ENCODE peak calls at places on chromosomes 4 and X, in eight cellular contexts. P is non-pigmented ciliary epithelial cell; C is hypothalamus; Z is activated CD4-positive, alpha-beta T cell treated with anti-CD3 and anti-CD28 coated beads for 1 hour; V is HFFc6; H is activated gamma-delta T cell treated with Interleukin-2 at 50 U/mL for 16 hours; Y is T follicular helper cell; U is ELR. J is an unnamed sample.

GRCh38 chr4:184177271-184177670 is 40.4 kb downstream of the ENPP6 start:
- DNase-seq in P (no peak), C (no peak), Z (no peak), V (no peak), H (no peak), Y (no peak), U (no peak), J (no peak)

GRCh38 chr4:76198411-76199237 is 15.0 kb downstream of the SCARB2 start:
- DNase-seq in P (peak), C (peak), Z (no peak), V (peak), H (no peak), Y (no peak), U (peak), J (no peak)

GRCh38 chrX:32267796-32268195 is 943.6 kb downstream of the DMD start:
- DNase-seq in P (no peak), C (no peak), Z (no peak), V (no peak), H (no peak), Y (no peak), U (no peak), J (no peak)

GRCh38 chr4:156774422-156774821 is 197.2 kb downstream of the PDGFC start:
- DNase-seq in P (peak), C (no peak), Z (no peak), V (peak), H (no peak), Y (no peak), U (peak), J (no peak)

GRCh38 chr4:101600287-101600686 is 190.2 kb upstream of the BANK1 start:
- DNase-seq in P (no peak), C (no peak), Z (no peak), V (no peak), H (no peak), Y (no peak), U (no peak), J (no peak)

GRCh38 chr4:81628489-81628888 is 156.8 kb upstream of the RASGEF1B start:
- DNase-seq in P (no peak), C (no peak), Z (no peak), V (no peak), H (no peak), Y (no peak), U (no peak), J (no peak)

GRCh38 chr4:133920236-133920635 is 281.4 kb downstream of the PABPC4L start:
- DNase-seq in P (no peak), C (no peak), Z (no peak), V (no peak), H (no peak), Y (no peak), U (no peak), J (no peak)

GRCh38 chr4:124745988-124746801 is 33.7 kb upstream of the ANKRD50 start:
- DNase-seq in P (no peak), C (no peak), Z (no peak), V (no peak), H (no peak), Y (no peak), U (no peak), J (no peak)

GRCh38 chrX:139196890-139197289 is 333.6 kb upstream of the F9 start:
- DNase-seq in P (no peak), C (no peak), Z (no peak), V (no peak), H (no peak), Y (no peak), U (no peak), J (no peak)

GRCh38 chrX:72030431-72030830 is 101.3 kb downstream of the RTL5 start:
- DNase-seq in P (no peak), C (no peak), Z (no peak), V (no peak), H (no peak), Y (no peak), U (no peak), J (no peak)

GRCh38 chrX:19698125-19698524 is 182.8 kb upstream of the MAP3K15 start:
- DNase-seq in P (no peak), C (no peak), Z (no peak), V (peak), H (no peak), Y (no peak), U (peak), J (no peak)

GRCh38 chr4:142817442-142817841 is 28.7 kb downstream of the INPP4B start:
- DNase-seq in P (peak), C (no peak), Z (no peak), V (peak), H (no peak), Y (no peak), U (peak), J (no peak)

GRCh38 chrX:4547218-4547836 is 833.9 kb upstream of the PRKX start:
- DNase-seq in P (peak), C (peak), Z (no peak), V (peak), H (peak), Y (peak), U (peak), J (peak)

GRCh38 chr4:44563496-44563895 is 87.9 kb downstream of the YIPF7 start:
- DNase-seq in P (no peak), C (no peak), Z (no peak), V (no peak), H (no peak), Y (no peak), U (no peak), J (no peak)

GRCh38 chr4:109472343-109472761 is 38.7 kb downstream of the SEC24B start:
- DNase-seq in P (peak), C (no peak), Z (no peak), V (peak), H (no peak), Y (no peak), U (peak), J (no peak)

GRCh38 chr4:109290918-109291317 is 11.5 kb downstream of the COL25A1 start:
- DNase-seq in P (no peak), C (no peak), Z (no peak), V (no peak), H (no peak), Y (no peak), U (no peak), J (no peak)

GRCh38 chrX:40152706-40153334 is 55.1 kb upstream of the BCOR start:
- DNase-seq in P (no peak), C (peak), Z (no peak), V (no peak), H (no peak), Y (no peak), U (peak), J (no peak)

GRCh38 chr4:70915874-70916559 is 13.8 kb downstream of the MOB1B start:
- DNase-seq in P (no peak), C (no peak), Z (no peak), V (no peak), H (no peak), Y (no peak), U (no peak), J (no peak)

GRCh38 chr4:36775544-36775943 is 469.0 kb upstream of the NWD2 start:
- DNase-seq in P (no peak), C (no peak), Z (no peak), V (no peak), H (no peak), Y (no peak), U (no peak), J (no peak)

GRCh38 chr4:26208237-26208985 is 112.4 kb upstream of the RBPJ start:
- DNase-seq in P (no peak), C (peak), Z (no peak), V (no peak), H (no peak), Y (no peak), U (no peak), J (no peak)

GRCh38 chr4:7021930-7022658 is 21.1 kb upstream of the TADA2B start:
- DNase-seq in P (peak), C (no peak), Z (no peak), V (peak), H (no peak), Y (no peak), U (peak), J (no peak)

GRCh38 chr4:82851902-82852750 is 38.8 kb downstream of the SEC31A start:
- DNase-seq in P (no peak), C (no peak), Z (no peak), V (peak), H (no peak), Y (no peak), U (peak), J (no peak)

GRCh38 chr4:40909363-40909876 is 159.7 kb downstream of the NSUN7 start:
- DNase-seq in P (peak), C (no peak), Z (no peak), V (peak), H (no peak), Y (no peak), U (peak), J (no peak)

GRCh38 chr4:87493147-87493546 is 36.0 kb downstream of the SPARCL1 start:
- DNase-seq in P (no peak), C (no peak), Z (no peak), V (no peak), H (no peak), Y (no peak), U (no peak), J (no peak)

J was measured in progenitor cell of endocrine pancreas.